ENCODE peak calls at places on chromosomes 3 and 15, in seven cellular contexts. C is adipocyte, Z is neural progenitor cell, B is heart right ventricle, S is uterus, D is pancreas, T is Panc1. Y is an unnamed sample.

GRCh38 chr15:61564785-61565184 is 335.7 kb upstream of the RORA start:
- DNase-seq in S (no peak), C (no peak), Z (no peak), T (no peak), D (no peak), B (no peak), Y (no peak)

GRCh38 chr3:126488205-126488604 is 12.5 kb upstream of the ZXDC start:
- DNase-seq in B (no peak), Z (peak; percentile 48), C (no peak), D (no peak), S (no peak), T (no peak), Y (no peak)

GRCh38 chr3:184343200-184343876 is 5.9 kb downstream of the FAM131A start:
- DNase-seq in T (no peak), Z (no peak), D (no peak), B (no peak), S (no peak), C (no peak), Y (no peak)

GRCh38 chr3:156395961-156396700 is 158.8 kb downstream of the SSR3 start:
- DNase-seq in C (no peak), B (no peak), T (no peak), D (no peak), S (no peak), Z (no peak), Y (no peak)

GRCh38 chr3:45778761-45779201 is 17.6 kb downstream of the SLC6A20 start:
- DNase-seq in T (no peak), C (no peak), S (no peak), Z (no peak), D (no peak), B (no peak), Y (peak; percentile 12)

GRCh38 chr15:79635897-79636596 is 203.9 kb downstream of the MINAR1 start:
- DNase-seq in S (no peak), C (no peak), T (no peak), B (no peak), D (no peak), Z (peak; percentile 3), Y (peak; percentile 57)

GRCh38 chr15:96320703-96321421 is 9.6 kb upstream of the NR2F2 start:
- DNase-seq in C (no peak), Z (peak; percentile 23), B (no peak), S (no peak), T (no peak), D (no peak), Y (no peak)

GRCh38 chr3:17811633-17812032 is 69.2 kb upstream of the TBC1D5 start:
- DNase-seq in Z (no peak), S (no peak), B (no peak), D (no peak), T (no peak), C (no peak), Y (no peak)

GRCh38 chr15:83282859-83283812 is 1.3 kb downstream of the BNC1 start:
- DNase-seq in D (peak; percentile 70), Z (peak; percentile 76), C (peak; percentile 45), T (no peak), S (no peak), B (peak; percentile 40), Y (peak; percentile 55)

GRCh38 chr3:119292666-119293065 is 1.5 kb upstream of the ARHGAP31 start:
- DNase-seq in S (no peak), T (no peak), B (no peak), C (no peak), D (no peak), Z (no peak), Y (no peak)

GRCh38 chr15:92920595-92921169 is 20.6 kb downstream of the CHD2 start:
- DNase-seq in B (no peak), T (no peak), S (no peak), Z (no peak), D (no peak), C (no peak), Y (no peak)

GRCh38 chr15:92449476-92449875 is 55.8 kb downstream of the ST8SIA2 start:
- DNase-seq in D (no peak), T (no peak), Z (no peak), C (no peak), S (no peak), B (no peak), Y (no peak)

GRCh38 chr3:50637012-50637411 is 20.1 kb downstream of the MAPKAPK3 start:
- DNase-seq in D (no peak), T (no peak), B (no peak), S (no peak), Z (no peak), C (no peak), Y (no peak)

GRCh38 chr15:88629071-88629470 is 7.9 kb downstream of the AEN start:
- DNase-seq in Z (no peak), C (no peak), D (no peak), B (no peak), T (no peak), S (no peak), Y (no peak)

GRCh38 chr3:90069748-90070147 is 962.3 kb downstream of the EPHA3 start:
- DNase-seq in C (peak; percentile 11), T (no peak), Z (peak; percentile 9), S (no peak), D (no peak), B (no peak), Y (no peak)

GRCh38 chr3:196596355-196596754 is 27.9 kb downstream of the FBXO45 start:
- DNase-seq in B (no peak), D (no peak), Z (no peak), C (no peak), T (no peak), S (no peak), Y (no peak)

GRCh38 chr3:64093825-64094712 is 70.8 kb upstream of the PSMD6 start:
- DNase-seq in Z (no peak), S (no peak), D (no peak), C (no peak), T (no peak), B (no peak), Y (no peak)

GRCh38 chr3:159620873-159621272 is 367.8 kb upstream of the IL12A start:
- DNase-seq in D (no peak), B (no peak), S (no peak), T (peak; percentile 32), Z (no peak), C (peak; percentile 80), Y (peak; percentile 34)

GRCh38 chr3:70815817-70816216 is 503.4 kb upstream of the MDFIC2 start:
- DNase-seq in B (no peak), C (no peak), T (no peak), S (no peak), Z (no peak), D (no peak), Y (no peak)

GRCh38 chr3:127044996-127045395 is 62.1 kb downstream of the PLXNA1 start:
- DNase-seq in Z (peak; percentile 49), S (no peak), C (no peak), T (no peak), B (no peak), D (peak; percentile 47), Y (no peak)

GRCh38 chr3:134009345-134010000 is 20.3 kb downstream of the SLCO2A1 start:
- DNase-seq in T (no peak), C (peak; percentile 10), Z (no peak), S (no peak), B (no peak), D (no peak), Y (no peak)

GRCh38 chr3:13612829-13613228 is 63.9 kb downstream of the FBLN2 start:
- DNase-seq in T (no peak), C (no peak), B (peak; percentile 38), D (peak; percentile 23), S (no peak), Z (no peak), Y (no peak)

GRCh38 chr3:196238612-196239190 is 22.4 kb downstream of the SLC51A start:
- DNase-seq in D (no peak), S (no peak), T (no peak), B (no peak), Z (no peak), C (peak; percentile 10), Y (no peak)

GRCh38 chr3:55569033-55569518 is 82.0 kb upstream of the WNT5A start:
- DNase-seq in S (no peak), T (no peak), C (no peak), Z (no peak), D (no peak), B (no peak), Y (no peak)

GRCh38 chr3:21140785-21141184 is 610.2 kb downstream of the ZNF385D start:
- DNase-seq in C (no peak), Z (no peak), S (no peak), B (no peak), D (no peak), T (no peak), Y (no peak)

GRCh38 chr3:169760479-169760878 is 4.4 kb downstream of the TERC start:
- DNase-seq in C (no peak), Z (no peak), S (no peak), D (no peak), T (no peak), B (no peak), Y (peak; percentile 23)

GRCh38 chr3:54278960-54279359 is 156.6 kb downstream of the CACNA2D3 start:
- DNase-seq in S (no peak), T (no peak), D (no peak), Z (no peak), C (peak; percentile 11), B (no peak), Y (peak; percentile 56)

DNA sequence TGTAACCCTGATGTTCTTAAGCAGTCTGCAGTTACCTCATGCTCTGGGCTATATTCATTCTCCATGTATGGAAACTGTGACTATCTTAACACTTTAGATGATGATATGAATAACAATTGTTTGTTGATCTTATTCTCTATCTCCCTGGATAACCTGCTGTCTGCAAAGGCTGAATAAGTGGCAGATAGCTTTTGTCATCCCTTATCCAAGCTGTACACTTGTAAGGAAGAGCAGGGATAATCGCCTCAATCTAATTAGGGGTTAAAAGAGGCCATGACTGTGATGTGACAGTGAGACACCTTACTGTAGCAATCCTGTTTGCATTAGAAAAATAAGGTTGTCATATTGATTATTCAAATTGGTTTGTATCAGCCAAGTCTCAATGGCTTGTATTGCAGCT is 123.9 kb downstream of the RSRC1 start:
- DNase-seq in C (no peak), Z (no peak), B (no peak), T (no peak), D (no peak), S (no peak), Y (no peak)
- H3K4me3 ChIP-seq in C (no peak overlapping the region), Z (no peak overlapping the region), B (no peak overlapping the region), T (no peak overlapping the region), D (no peak overlapping the region), S (no peak overlapping the region), Y (no peak overlapping the region)

GRCh38 chr3:165193392-165194268 is 2.6 kb downstream of the SLITRK3 start:
- DNase-seq in C (peak; percentile 4), S (no peak), D (no peak), T (no peak), B (no peak), Z (peak; percentile 62), Y (no peak)
- H3K27me3 ChIP-seq in C (peaks cover 68% of the 10 kb centered on the region), S (no peaks in the 10 kb centered on the region), D (no peaks in the 10 kb centered on the region), T (peaks cover 43% of the 10 kb centered on the region), B (peaks cover 5% of the 10 kb centered on the region), Z (peaks cover 55% of the 10 kb centered on the region), Y (peaks cover 54% of the 10 kb centered on the region)

DNA sequence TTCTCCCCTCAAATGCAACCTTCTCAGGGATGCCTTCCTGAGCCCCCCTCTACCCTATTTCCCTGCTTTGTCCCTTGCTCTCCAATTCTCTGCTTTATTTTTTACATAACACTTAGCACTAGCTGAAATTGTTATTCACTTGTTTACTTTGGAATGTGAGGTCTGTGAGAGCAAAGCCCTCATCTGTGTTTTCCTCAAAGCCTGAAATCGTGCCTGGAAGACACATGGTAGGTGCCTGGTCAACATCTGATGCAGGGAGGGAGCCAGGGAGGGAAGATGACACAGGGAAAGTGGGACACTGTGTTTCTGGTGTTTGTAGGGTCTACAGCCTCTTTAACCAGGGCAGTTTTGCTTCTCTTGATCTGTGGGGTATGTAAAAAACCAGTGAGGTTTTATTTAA is 23.6 kb downstream of the EIF2AK4 start:
- DNase-seq in Z (no peak), S (no peak), D (no peak), T (no peak), C (no peak), B (no peak), Y (no peak)
- H3K36me3 ChIP-seq in Z (peaks cover 28% of the 10 kb centered on the region), S (no peaks in the 10 kb centered on the region), D (peaks cover 3% of the 10 kb centered on the region), T (peaks cover 32% of the 10 kb centered on the region), C (peaks cover 98% of the 10 kb centered on the region), B (peaks cover 98% of the 10 kb centered on the region), Y (peaks cover 58% of the 10 kb centered on the region)

GRCh38 chr3:52147804-52148203 is 6.4 kb downstream of the POC1A start:
- DNase-seq in Z (no peak), B (no peak), D (no peak), S (no peak), T (no peak), C (no peak), Y (no peak)
- H3K4me3 ChIP-seq in Z (no peak overlapping the region), B (no peak overlapping the region), D (no peak overlapping the region), S (no peak overlapping the region), T (no peak overlapping the region), C (no peak overlapping the region), Y (no peak overlapping the region)

Y was measured in MG63.